ENCODE peak calls at places on chromosome 20, in seven cellular contexts. One of them, this sample, is unnamed. For H4K20me1, the result is how much of the 10 kb centered on the place peaks cover.

GRCh38 chr20:7859371-7859802 is 80.9 kb downstream of the HAO1 start:
- DNase-seq in HCT116: no peak
- DNase-seq in MM.1S: peak
- DNase-seq in IMR-90: peak
- DNase-seq in neural progenitor cell: peak
- DNase-seq in fibroblast of lung: peak
- DNase-seq in H9: no peak
- DNase-seq in this sample: peak

GRCh38 chr20:25294459-25295385 is 46.8 kb downstream of the PYGB start:
- DNase-seq in HCT116: peak
- DNase-seq in MM.1S: peak
- DNase-seq in IMR-90: peak
- DNase-seq in neural progenitor cell: peak
- DNase-seq in fibroblast of lung: peak
- DNase-seq in H9: peak
- DNase-seq in this sample: peak

GRCh38 chr20:9301129-9302072 is 213.0 kb upstream of the LAMP5 start:
- DNase-seq in HCT116: peak
- DNase-seq in MM.1S: no peak
- DNase-seq in IMR-90: peak
- DNase-seq in neural progenitor cell: peak
- DNase-seq in fibroblast of lung: peak
- DNase-seq in H9: no peak
- DNase-seq in this sample: peak

GRCh38 chr20:45055056-45055455 is 45.9 kb downstream of the KCNS1 start:
- DNase-seq in HCT116: no peak
- DNase-seq in MM.1S: peak
- DNase-seq in IMR-90: no peak
- DNase-seq in neural progenitor cell: no peak
- DNase-seq in fibroblast of lung: no peak
- DNase-seq in H9: no peak
- DNase-seq in this sample: no peak

GRCh38 chr20:53872561-53873248 is 197.7 kb downstream of the BCAS1 start:
- DNase-seq in HCT116: no peak
- DNase-seq in MM.1S: peak
- DNase-seq in IMR-90: peak
- DNase-seq in neural progenitor cell: no peak
- DNase-seq in fibroblast of lung: peak
- DNase-seq in H9: no peak
- DNase-seq in this sample: no peak

GRCh38 chr20:52001999-52002666 is 189.4 kb downstream of the ZFP64 start:
- DNase-seq in HCT116: peak
- DNase-seq in MM.1S: peak
- DNase-seq in IMR-90: peak
- DNase-seq in neural progenitor cell: no peak
- DNase-seq in fibroblast of lung: no peak
- DNase-seq in H9: no peak
- DNase-seq in this sample: peak

GRCh38 chr20:768426-768978 is at the start of gene SLC52A3:
- DNase-seq in HCT116: peak
- DNase-seq in MM.1S: no peak
- DNase-seq in IMR-90: no peak
- DNase-seq in neural progenitor cell: peak
- DNase-seq in fibroblast of lung: no peak
- DNase-seq in H9: peak
- DNase-seq in this sample: peak

GRCh38 chr20:33450867-33451266 is 7.3 kb upstream of the SNTA1 start:
- DNase-seq in HCT116: peak
- DNase-seq in MM.1S: no peak
- DNase-seq in IMR-90: peak
- DNase-seq in neural progenitor cell: no peak
- DNase-seq in fibroblast of lung: peak
- DNase-seq in H9: no peak
- DNase-seq in this sample: peak

GRCh38 chr20:36154696-36155628 is at the start of gene EPB41L1:
- DNase-seq in HCT116: no peak
- DNase-seq in MM.1S: no peak
- DNase-seq in IMR-90: no peak
- DNase-seq in neural progenitor cell: peak
- DNase-seq in fibroblast of lung: no peak
- DNase-seq in H9: peak
- DNase-seq in this sample: peak

GRCh38 chr20:4896971-4897497 is 104.3 kb downstream of the SLC23A2 start:
- DNase-seq in HCT116: no peak
- DNase-seq in MM.1S: peak
- DNase-seq in IMR-90: no peak
- DNase-seq in neural progenitor cell: peak
- DNase-seq in fibroblast of lung: no peak
- DNase-seq in H9: peak
- DNase-seq in this sample: peak

GRCh38 chr20:38982291-38982690 is 20.1 kb downstream of the DHX35 start:
- DNase-seq in HCT116: no peak
- DNase-seq in MM.1S: no peak
- DNase-seq in IMR-90: peak
- DNase-seq in neural progenitor cell: no peak
- DNase-seq in fibroblast of lung: no peak
- DNase-seq in H9: no peak
- DNase-seq in this sample: peak

GRCh38 chr20:35711588-35712209 is 12.5 kb downstream of the ROMO1 start:
- DNase-seq in HCT116: no peak
- DNase-seq in MM.1S: no peak
- DNase-seq in IMR-90: no peak
- DNase-seq in neural progenitor cell: no peak
- DNase-seq in fibroblast of lung: no peak
- DNase-seq in H9: no peak
- DNase-seq in this sample: no peak

GRCh38 chr20:36629719-36630340 is 16.2 kb downstream of the SLA2 start:
- DNase-seq in HCT116: no peak
- DNase-seq in MM.1S: peak
- DNase-seq in IMR-90: no peak
- DNase-seq in neural progenitor cell: no peak
- DNase-seq in fibroblast of lung: no peak
- DNase-seq in H9: no peak
- DNase-seq in this sample: no peak

GRCh38 chr20:18187020-18187419 is 49.4 kb downstream of the KAT14 start:
- DNase-seq in HCT116: no peak
- DNase-seq in MM.1S: no peak
- DNase-seq in IMR-90: no peak
- DNase-seq in neural progenitor cell: no peak
- DNase-seq in fibroblast of lung: no peak
- DNase-seq in H9: no peak
- DNase-seq in this sample: no peak

GRCh38 chr20:10654630-10655029 is 19.2 kb downstream of the JAG1 start:
- DNase-seq in HCT116: no peak
- DNase-seq in MM.1S: no peak
- DNase-seq in IMR-90: no peak
- DNase-seq in neural progenitor cell: peak
- DNase-seq in fibroblast of lung: no peak
- DNase-seq in H9: peak
- DNase-seq in this sample: no peak

GRCh38 chr20:6783752-6784725 is 16.6 kb downstream of the BMP2 start:
- DNase-seq in HCT116: no peak
- DNase-seq in MM.1S: no peak
- DNase-seq in IMR-90: no peak
- DNase-seq in neural progenitor cell: no peak
- DNase-seq in fibroblast of lung: peak
- DNase-seq in H9: no peak
- DNase-seq in this sample: no peak

GRCh38 chr20:42419814-42420532 is 769.7 kb downstream of the PTPRT start:
- DNase-seq in HCT116: no peak
- DNase-seq in MM.1S: no peak
- DNase-seq in IMR-90: no peak
- DNase-seq in neural progenitor cell: no peak
- DNase-seq in fibroblast of lung: no peak
- DNase-seq in H9: no peak
- DNase-seq in this sample: no peak

GRCh38 chr20:64055893-64056638 is 6.6 kb upstream of the SOX18 start:
- DNase-seq in HCT116: no peak
- DNase-seq in MM.1S: no peak
- DNase-seq in IMR-90: peak
- DNase-seq in neural progenitor cell: peak
- DNase-seq in fibroblast of lung: no peak
- DNase-seq in H9: no peak
- DNase-seq in this sample: peak

GRCh38 chr20:63071541-63072181 is 64.9 kb upstream of the BHLHE23 start:
- DNase-seq in HCT116: no peak
- DNase-seq in MM.1S: no peak
- DNase-seq in IMR-90: peak
- DNase-seq in neural progenitor cell: peak
- DNase-seq in fibroblast of lung: peak
- DNase-seq in H9: peak
- DNase-seq in this sample: peak

GRCh38 chr20:59643616-59644061 is 39.3 kb downstream of the PHACTR3 start:
- DNase-seq in HCT116: no peak
- DNase-seq in MM.1S: no peak
- DNase-seq in IMR-90: no peak
- DNase-seq in neural progenitor cell: no peak
- DNase-seq in fibroblast of lung: no peak
- DNase-seq in H9: no peak
- DNase-seq in this sample: no peak

GRCh38 chr20:48772183-48772976 is 55.4 kb downstream of the PREX1 start:
- DNase-seq in HCT116: no peak
- DNase-seq in MM.1S: no peak
- DNase-seq in IMR-90: no peak
- DNase-seq in neural progenitor cell: no peak
- DNase-seq in fibroblast of lung: no peak
- DNase-seq in H9: no peak
- DNase-seq in this sample: no peak
- H3K27ac ChIP-seq in HCT116: no peak
- H3K27ac ChIP-seq in MM.1S: no peak
- H3K27ac ChIP-seq in IMR-90: no peak
- H3K27ac ChIP-seq in neural progenitor cell: no peak
- H3K27ac ChIP-seq in fibroblast of lung: no peak
- H3K27ac ChIP-seq in H9: no peak
- H3K27ac ChIP-seq in this sample: no peak

DNA sequence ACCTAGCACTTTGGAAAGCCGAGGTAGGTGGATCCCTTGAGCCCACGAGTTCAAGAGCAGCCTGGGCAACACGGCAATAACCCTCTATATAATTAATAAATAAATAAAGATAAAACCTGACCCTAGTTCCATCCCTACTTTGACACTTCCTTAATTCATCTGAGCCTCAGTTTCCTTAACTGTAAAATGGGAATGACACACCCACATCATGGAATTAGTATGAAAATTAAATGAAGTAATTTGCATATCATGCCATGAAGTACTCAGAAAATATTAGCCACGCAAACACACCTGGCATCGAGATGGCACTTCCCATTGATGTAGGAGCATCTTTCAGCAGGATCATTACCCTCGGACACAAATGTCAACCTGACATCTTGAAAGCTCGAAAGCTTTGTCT is 19.1 kb downstream of the ZMYND8 start:
- DNase-seq in HCT116: no peak
- DNase-seq in MM.1S: no peak
- DNase-seq in IMR-90: no peak
- DNase-seq in neural progenitor cell: no peak
- DNase-seq in fibroblast of lung: no peak
- DNase-seq in H9: no peak
- DNase-seq in this sample: no peak
- H4K20me1 ChIP-seq in HCT116: under half
- H4K20me1 ChIP-seq in MM.1S: under half
- H4K20me1 ChIP-seq in IMR-90: under half
- H4K20me1 ChIP-seq in neural progenitor cell: half or more
- H4K20me1 ChIP-seq in fibroblast of lung: under half
- H4K20me1 ChIP-seq in H9: under half
- H4K20me1 ChIP-seq in this sample: under half

GRCh38 chr20:24141111-24141510 is 152.5 kb upstream of the GGTLC1 start:
- DNase-seq in HCT116: no peak
- DNase-seq in MM.1S: no peak
- DNase-seq in IMR-90: no peak
- DNase-seq in neural progenitor cell: no peak
- DNase-seq in fibroblast of lung: no peak
- DNase-seq in H9: no peak
- DNase-seq in this sample: no peak
- H2AFZ ChIP-seq in HCT116: no peak
- H2AFZ ChIP-seq in MM.1S: no peak
- H2AFZ ChIP-seq in IMR-90: no peak
- H2AFZ ChIP-seq in neural progenitor cell: no peak
- H2AFZ ChIP-seq in fibroblast of lung: no peak
- H2AFZ ChIP-seq in H9: no peak
- H2AFZ ChIP-seq in this sample: no peak

GRCh38 chr20:43944653-43945235 is 30.1 kb downstream of the TOX2 start:
- DNase-seq in HCT116: no peak
- DNase-seq in MM.1S: peak
- DNase-seq in IMR-90: no peak
- DNase-seq in neural progenitor cell: no peak
- DNase-seq in fibroblast of lung: no peak
- DNase-seq in H9: no peak
- DNase-seq in this sample: no peak

GRCh38 chr20:43941476-43942212 is 27.0 kb downstream of the TOX2 start:
- DNase-seq in HCT116: no peak
- DNase-seq in MM.1S: peak
- DNase-seq in IMR-90: peak
- DNase-seq in neural progenitor cell: no peak
- DNase-seq in fibroblast of lung: no peak
- DNase-seq in H9: no peak
- DNase-seq in this sample: peak

GRCh38 chr20:43943725-43944124 is 29.1 kb downstream of the TOX2 start:
- DNase-seq in HCT116: no peak
- DNase-seq in MM.1S: peak
- DNase-seq in IMR-90: no peak
- DNase-seq in neural progenitor cell: no peak
- DNase-seq in fibroblast of lung: no peak
- DNase-seq in H9: no peak
- DNase-seq in this sample: no peak

GRCh38 chr20:43942213-43942590 is 27.6 kb downstream of the TOX2 start:
- DNase-seq in HCT116: no peak
- DNase-seq in MM.1S: no peak
- DNase-seq in IMR-90: no peak
- DNase-seq in neural progenitor cell: no peak
- DNase-seq in fibroblast of lung: no peak
- DNase-seq in H9: no peak
- DNase-seq in this sample: no peak

DNA sequence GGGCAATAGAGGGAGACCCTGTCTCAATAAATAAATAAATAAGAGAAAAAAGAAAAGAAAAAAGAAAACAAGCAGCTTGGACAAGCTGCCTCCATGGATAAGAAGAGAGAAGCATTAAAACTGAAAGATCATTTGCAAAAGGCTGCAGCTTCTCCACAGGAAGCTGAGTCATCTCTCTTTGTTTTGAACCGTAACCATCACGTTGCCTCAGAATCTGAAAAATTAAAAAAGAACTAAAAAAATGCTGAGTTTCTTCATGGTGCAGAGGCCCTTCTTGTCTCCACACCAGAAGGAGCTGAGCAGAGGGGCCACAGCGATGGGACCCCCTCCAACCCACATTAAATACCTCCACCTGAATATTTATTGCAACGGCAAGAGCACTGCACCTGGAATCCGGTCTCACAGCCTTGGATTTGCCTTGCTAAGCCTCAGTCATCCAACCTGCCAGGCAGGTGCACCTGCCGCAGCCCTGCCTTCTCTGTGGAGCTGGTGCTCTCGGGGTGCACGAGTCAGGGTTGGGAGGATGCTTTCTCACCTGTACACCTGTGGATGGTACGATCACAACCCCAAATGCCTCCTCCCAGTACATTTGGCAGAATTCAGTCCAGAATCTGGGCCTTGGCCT is 28.1 kb downstream of the TOX2 start:
- DNase-seq in HCT116: peak
- DNase-seq in MM.1S: peak
- DNase-seq in IMR-90: peak
- DNase-seq in neural progenitor cell: no peak
- DNase-seq in fibroblast of lung: peak
- DNase-seq in H9: no peak
- DNase-seq in this sample: peak
- H3K27ac ChIP-seq in HCT116: peak
- H3K27ac ChIP-seq in MM.1S: peak
- H3K27ac ChIP-seq in IMR-90: peak
- H3K27ac ChIP-seq in neural progenitor cell: no peak
- H3K27ac ChIP-seq in fibroblast of lung: peak
- H3K27ac ChIP-seq in H9: no peak
- H3K27ac ChIP-seq in this sample: peak

GRCh38 chr20:50516180-50516934 is 6.2 kb downstream of the PTPN1 start:
- DNase-seq in HCT116: no peak
- DNase-seq in MM.1S: no peak
- DNase-seq in IMR-90: no peak
- DNase-seq in neural progenitor cell: no peak
- DNase-seq in fibroblast of lung: no peak
- DNase-seq in H9: no peak
- DNase-seq in this sample: no peak
- H4K20me1 ChIP-seq in HCT116: under half
- H4K20me1 ChIP-seq in MM.1S: under half
- H4K20me1 ChIP-seq in IMR-90: half or more
- H4K20me1 ChIP-seq in neural progenitor cell: half or more
- H4K20me1 ChIP-seq in fibroblast of lung: under half
- H4K20me1 ChIP-seq in H9: under half
- H4K20me1 ChIP-seq in this sample: under half